ENCODE peak calls at places on chromosomes 16 and 17, in ten cellular contexts. G, Q, D, K, E, V, Y, R, O and F are unnamed samples.

GRCh38 chr16:69223882-69224281 is 36.9 kb downstream of the SNTB2 start:
- DNase-seq in V (no peak), O (no peak), K (no peak), D (no peak), G (no peak), Y (no peak), E (no peak), R (no peak), Q (no peak), F (peak)

GRCh38 chr16:83888672-83889044 is 10.3 kb upstream of the MLYCD start:
- DNase-seq in R (no peak), O (no peak), V (no peak), D (no peak), K (no peak), Y (no peak), G (no peak), E (no peak), Q (no peak), F (no peak)

GRCh38 chr16:30649725-30650368 is 913 bp upstream of the PRR14 start:
- DNase-seq in O (no peak), E (no peak), R (no peak), Q (no peak), K (peak), D (peak), V (no peak), Y (no peak), G (no peak), F (no peak)

GRCh38 chr16:13463619-13464018 is 456.3 kb upstream of the ERCC4 start:
- DNase-seq in Y (no peak), R (no peak), O (no peak), K (no peak), D (no peak), G (no peak), E (no peak), Q (no peak), V (no peak), F (no peak)

GRCh38 chr16:72434159-72434558 is 262.2 kb upstream of the PMFBP1 start:
- DNase-seq in O (no peak), G (no peak), V (peak), E (no peak), K (no peak), R (peak), Q (no peak), D (no peak), Y (peak), F (no peak)

GRCh38 chr16:27244363-27244755 is 24.2 kb downstream of the NSMCE1 start:
- DNase-seq in D (no peak), Q (no peak), V (no peak), E (no peak), G (no peak), R (no peak), K (no peak), Y (no peak), O (no peak), F (no peak)

GRCh38 chr17:43908111-43908721 is 880 bp upstream of the MPP2 start:
- DNase-seq in Y (no peak), K (peak), R (peak), Q (no peak), D (peak), E (peak), O (no peak), G (peak), V (peak), F (no peak)

GRCh38 chr16:1024126-1024525 is 42.6 kb downstream of the SOX8 start:
- DNase-seq in G (no peak), O (no peak), Y (no peak), Q (no peak), K (no peak), V (no peak), D (no peak), R (no peak), E (no peak), F (no peak)

GRCh38 chr17:17440938-17441730 is 35.7 kb upstream of the MED9 start:
- DNase-seq in V (no peak), G (no peak), K (no peak), R (no peak), Q (no peak), E (no peak), D (no peak), Y (no peak), O (no peak), F (no peak)

GRCh38 chr17:63978266-63979200 is 5.8 kb upstream of the SCN4A start:
- DNase-seq in G (no peak), Q (no peak), O (no peak), Y (no peak), D (no peak), R (no peak), E (no peak), K (no peak), V (no peak), F (no peak)

GRCh38 chr16:64933890-64934289 is 188.0 kb downstream of the CDH11 start:
- DNase-seq in Y (no peak), R (no peak), V (no peak), O (no peak), G (no peak), Q (no peak), K (no peak), D (peak), E (no peak), F (no peak)

GRCh38 chr17:17419621-17420020 is 57.2 kb upstream of the MED9 start:
- DNase-seq in Q (no peak), D (no peak), E (no peak), R (no peak), V (no peak), O (no peak), Y (no peak), G (no peak), K (no peak), F (no peak)